ENCODE peak calls at places on chromosomes 5 and 9, in nine cellular contexts. One of them, this sample, is unnamed.

GRCh38 chr5:43432486-43433365 is 20.5 kb upstream of the CCL28 start:
- DNase-seq in cardiac fibroblast: peak; percentile 70
- DNase-seq in colonic mucosa: peak; percentile 90
- DNase-seq in activated naive CD4-positive, alpha-beta T cell treated with anti-CD3 and anti-CD28 coated beads, Interleukin-2, amount 50 U/mL, for 72 hours: no peak
- DNase-seq in upper lobe of right lung: peak; percentile 84
- DNase-seq in AG08395: peak; percentile 70
- DNase-seq in NCI-H69: peak; percentile 86
- DNase-seq in H7: peak; percentile 4
- DNase-seq in cardiac septum: no peak
- DNase-seq in this sample: peak; percentile 90

GRCh38 chr5:125257057-125257970 is 510.9 kb upstream of the ZNF608 start:
- DNase-seq in cardiac septum: no peak
- DNase-seq in cardiac fibroblast: no peak
- DNase-seq in NCI-H69: peak; percentile 95
- DNase-seq in H7: no peak
- DNase-seq in colonic mucosa: no peak
- DNase-seq in activated naive CD4-positive, alpha-beta T cell treated with anti-CD3 and anti-CD28 coated beads, Interleukin-2, amount 50 U/mL, for 72 hours: no peak
- DNase-seq in AG08395: no peak
- DNase-seq in upper lobe of right lung: no peak
- DNase-seq in this sample: no peak

GRCh38 chr5:58453326-58453725 is 6.6 kb downstream of the PLK2 start:
- DNase-seq in upper lobe of right lung: no peak
- DNase-seq in cardiac septum: no peak
- DNase-seq in AG08395: no peak
- DNase-seq in H7: no peak
- DNase-seq in activated naive CD4-positive, alpha-beta T cell treated with anti-CD3 and anti-CD28 coated beads, Interleukin-2, amount 50 U/mL, for 72 hours: no peak
- DNase-seq in NCI-H69: no peak
- DNase-seq in cardiac fibroblast: no peak
- DNase-seq in colonic mucosa: no peak
- DNase-seq in this sample: no peak

GRCh38 chr5:98961665-98962344 is 33.0 kb upstream of the CHD1 start:
- DNase-seq in cardiac fibroblast: no peak
- DNase-seq in cardiac septum: no peak
- DNase-seq in colonic mucosa: no peak
- DNase-seq in H7: no peak
- DNase-seq in upper lobe of right lung: no peak
- DNase-seq in NCI-H69: no peak
- DNase-seq in AG08395: no peak
- DNase-seq in activated naive CD4-positive, alpha-beta T cell treated with anti-CD3 and anti-CD28 coated beads, Interleukin-2, amount 50 U/mL, for 72 hours: no peak
- DNase-seq in this sample: no peak

GRCh38 chr5:12952409-12952808 is 992.1 kb downstream of the DNAH5 start:
- DNase-seq in H7: no peak
- DNase-seq in colonic mucosa: no peak
- DNase-seq in NCI-H69: no peak
- DNase-seq in cardiac septum: no peak
- DNase-seq in AG08395: no peak
- DNase-seq in upper lobe of right lung: no peak
- DNase-seq in cardiac fibroblast: no peak
- DNase-seq in activated naive CD4-positive, alpha-beta T cell treated with anti-CD3 and anti-CD28 coated beads, Interleukin-2, amount 50 U/mL, for 72 hours: no peak
- DNase-seq in this sample: no peak

GRCh38 chr5:34820593-34820992 is 18.4 kb upstream of the TTC23L start:
- DNase-seq in cardiac fibroblast: no peak
- DNase-seq in activated naive CD4-positive, alpha-beta T cell treated with anti-CD3 and anti-CD28 coated beads, Interleukin-2, amount 50 U/mL, for 72 hours: no peak
- DNase-seq in H7: no peak
- DNase-seq in cardiac septum: no peak
- DNase-seq in AG08395: no peak
- DNase-seq in NCI-H69: no peak
- DNase-seq in upper lobe of right lung: no peak
- DNase-seq in colonic mucosa: no peak
- DNase-seq in this sample: no peak

GRCh38 chr9:100352201-100352726 is 478 bp downstream of the TEX10 start:
- DNase-seq in H7: no peak
- DNase-seq in cardiac septum: peak; percentile 77
- DNase-seq in colonic mucosa: peak; percentile 41
- DNase-seq in activated naive CD4-positive, alpha-beta T cell treated with anti-CD3 and anti-CD28 coated beads, Interleukin-2, amount 50 U/mL, for 72 hours: peak; percentile 66
- DNase-seq in NCI-H69: peak; percentile 71
- DNase-seq in upper lobe of right lung: peak; percentile 73
- DNase-seq in AG08395: peak; percentile 42
- DNase-seq in cardiac fibroblast: peak; percentile 30
- DNase-seq in this sample: peak; percentile 13

GRCh38 chr5:64347308-64347707 is 158.5 kb upstream of the RGS7BP start:
- DNase-seq in cardiac fibroblast: peak; percentile 2
- DNase-seq in AG08395: no peak
- DNase-seq in NCI-H69: peak; percentile 52
- DNase-seq in upper lobe of right lung: no peak
- DNase-seq in activated naive CD4-positive, alpha-beta T cell treated with anti-CD3 and anti-CD28 coated beads, Interleukin-2, amount 50 U/mL, for 72 hours: no peak
- DNase-seq in colonic mucosa: no peak
- DNase-seq in cardiac septum: no peak
- DNase-seq in H7: no peak
- DNase-seq in this sample: no peak

GRCh38 chr5:97078958-97079357 is 63.5 kb downstream of the LIX1 start:
- DNase-seq in colonic mucosa: no peak
- DNase-seq in H7: no peak
- DNase-seq in NCI-H69: peak; percentile 29
- DNase-seq in cardiac fibroblast: peak; percentile 47
- DNase-seq in AG08395: no peak
- DNase-seq in cardiac septum: no peak
- DNase-seq in activated naive CD4-positive, alpha-beta T cell treated with anti-CD3 and anti-CD28 coated beads, Interleukin-2, amount 50 U/mL, for 72 hours: no peak
- DNase-seq in upper lobe of right lung: no peak
- DNase-seq in this sample: no peak

GRCh38 chr5:139293504-139294371 is at the start of gene MATR3:
- DNase-seq in colonic mucosa: peak; percentile 96
- DNase-seq in H7: peak; percentile 98
- DNase-seq in activated naive CD4-positive, alpha-beta T cell treated with anti-CD3 and anti-CD28 coated beads, Interleukin-2, amount 50 U/mL, for 72 hours: peak; percentile 91
- DNase-seq in AG08395: peak; percentile 98
- DNase-seq in cardiac fibroblast: peak; percentile 97
- DNase-seq in cardiac septum: peak; percentile 97
- DNase-seq in NCI-H69: peak; percentile 99
- DNase-seq in upper lobe of right lung: peak; percentile 98
- DNase-seq in this sample: peak; percentile 95

GRCh38 chr9:1832960-1833359 is 182.2 kb upstream of the SMARCA2 start:
- DNase-seq in cardiac septum: no peak
- DNase-seq in upper lobe of right lung: no peak
- DNase-seq in colonic mucosa: no peak
- DNase-seq in AG08395: no peak
- DNase-seq in H7: no peak
- DNase-seq in cardiac fibroblast: no peak
- DNase-seq in activated naive CD4-positive, alpha-beta T cell treated with anti-CD3 and anti-CD28 coated beads, Interleukin-2, amount 50 U/mL, for 72 hours: no peak
- DNase-seq in NCI-H69: no peak
- DNase-seq in this sample: no peak

GRCh38 chr5:168481330-168481788 is 4.9 kb upstream of the RARS1 start:
- DNase-seq in cardiac fibroblast: no peak
- DNase-seq in H7: no peak
- DNase-seq in AG08395: no peak
- DNase-seq in colonic mucosa: no peak
- DNase-seq in upper lobe of right lung: no peak
- DNase-seq in cardiac septum: no peak
- DNase-seq in NCI-H69: no peak
- DNase-seq in activated naive CD4-positive, alpha-beta T cell treated with anti-CD3 and anti-CD28 coated beads, Interleukin-2, amount 50 U/mL, for 72 hours: no peak
- DNase-seq in this sample: no peak

GRCh38 chr5:89613222-89613956 is 730.4 kb upstream of the MEF2C start:
- DNase-seq in colonic mucosa: no peak
- DNase-seq in H7: no peak
- DNase-seq in upper lobe of right lung: no peak
- DNase-seq in AG08395: no peak
- DNase-seq in NCI-H69: no peak
- DNase-seq in cardiac fibroblast: peak; percentile 1
- DNase-seq in cardiac septum: no peak
- DNase-seq in activated naive CD4-positive, alpha-beta T cell treated with anti-CD3 and anti-CD28 coated beads, Interleukin-2, amount 50 U/mL, for 72 hours: no peak
- DNase-seq in this sample: no peak

GRCh38 chr5:160390787-160391696 is 8.8 kb downstream of the FAM200C start:
- DNase-seq in colonic mucosa: no peak
- DNase-seq in NCI-H69: peak; percentile 48
- DNase-seq in activated naive CD4-positive, alpha-beta T cell treated with anti-CD3 and anti-CD28 coated beads, Interleukin-2, amount 50 U/mL, for 72 hours: no peak
- DNase-seq in AG08395: peak; percentile 34
- DNase-seq in cardiac septum: no peak
- DNase-seq in upper lobe of right lung: no peak
- DNase-seq in cardiac fibroblast: peak; percentile 50
- DNase-seq in H7: no peak
- DNase-seq in this sample: no peak